ENCODE peak calls at places on chromosomes 3 and 15, in four cellular contexts. N is aorta, U is upper lobe of right lung, R is mesendoderm. O is an unnamed sample.

GRCh38 chr3:151308089-151308488 is 8.5 kb downstream of the GPR87 start:
- DNase-seq in N (no peak), R (no peak), U (no peak), O (no peak)

GRCh38 chr3:184800349-184800748 is 11.6 kb upstream of the VPS8 start:
- DNase-seq in R (no peak), N (no peak), U (no peak), O (no peak)

GRCh38 chr3:172142074-172143059 is 103.0 kb downstream of the FNDC3B start:
- DNase-seq in U (no peak), N (no peak), R (peak; percentile 72), O (no peak)

GRCh38 chr3:123301331-123302184 is 99.8 kb downstream of the SEC22A start:
- DNase-seq in N (peak; percentile 55), R (no peak), U (peak; percentile 56), O (no peak)

GRCh38 chr3:14640157-14640562 is 11.4 kb upstream of the CCDC174 start:
- DNase-seq in U (no peak), N (no peak), R (no peak), O (no peak)

GRCh38 chr15:100349696-100350433 is 8.1 kb upstream of the ADAMTS17 start:
- DNase-seq in U (peak; percentile 96), R (peak; percentile 94), N (peak; percentile 98), O (peak; percentile 97)

GRCh38 chr3:160225181-160226025 is at the start of gene C3orf80:
- DNase-seq in R (peak; percentile 85), U (peak; percentile 84), N (peak; percentile 83), O (peak; percentile 53)

GRCh38 chr3:123499316-123499715 is 50.4 kb upstream of the ADCY5 start:
- DNase-seq in U (no peak), N (no peak), R (no peak), O (no peak)

GRCh38 chr3:94303897-94304296 is 241.0 kb downstream of the NSUN3 start:
- DNase-seq in N (peak; percentile 78), R (peak; percentile 28), U (no peak), O (no peak)

GRCh38 chr15:42046597-42046996 is 25.8 kb upstream of the PLA2G4E start:
- DNase-seq in R (no peak), U (no peak), N (no peak), O (no peak)

GRCh38 chr3:194257030-194257657 is 94.0 kb downstream of the CPN2 start:
- DNase-seq in R (no peak), N (no peak), U (peak; percentile 16), O (no peak)

GRCh38 chr3:178159691-178160090 is 376.5 kb upstream of the KCNMB2 start:
- DNase-seq in R (peak; percentile 76), U (no peak), N (no peak), O (no peak)

GRCh38 chr3:14488286-14489036 is 51.7 kb downstream of the GRIP2 start:
- DNase-seq in N (peak; percentile 22), U (peak; percentile 47), R (no peak), O (no peak)

GRCh38 chr3:182981038-182981380 is 671 bp upstream of the DCUN1D1 start:
- DNase-seq in U (no peak), R (no peak), N (no peak), O (peak; percentile 21)

GRCh38 chr15:39946862-39947261 is 12.9 kb downstream of the EIF2AK4 start:
- DNase-seq in R (no peak), N (no peak), U (no peak), O (no peak)

GRCh38 chr3:166444336-166444735 is 607.1 kb upstream of the BCHE start:
- DNase-seq in N (no peak), R (no peak), U (no peak), O (no peak)

GRCh38 chr3:58539636-58540035 is 2.6 kb upstream of the ACOX2 start:
- DNase-seq in R (no peak), N (no peak), U (no peak), O (no peak)

GRCh38 chr3:135853981-135854380 is 111.5 kb upstream of the PPP2R3A start:
- DNase-seq in R (no peak), U (no peak), N (no peak), O (no peak)

GRCh38 chr3:158381274-158381868 is 189.6 kb upstream of the MLF1 start:
- DNase-seq in R (no peak), U (no peak), N (no peak), O (no peak)

GRCh38 chr15:84840741-84841429 is 23.7 kb downstream of the ALPK3 start:
- DNase-seq in N (peak; percentile 91), U (peak; percentile 91), R (no peak), O (peak; percentile 74)

GRCh38 chr3:23002846-23003800 is 200.0 kb upstream of the UBE2E2 start:
- DNase-seq in U (no peak), N (no peak), R (no peak), O (no peak)

GRCh38 chr3:148062590-148062989 is 635.1 kb upstream of the AGTR1 start:
- DNase-seq in U (no peak), R (no peak), N (no peak), O (no peak)

GRCh38 chr3:61530355-61530754 is 31.0 kb upstream of the PTPRG start:
- DNase-seq in U (no peak), N (no peak), R (peak; percentile 81), O (no peak)

GRCh38 chr15:60917469-60918130 is 311.5 kb downstream of the RORA start:
- DNase-seq in R (no peak), U (no peak), N (no peak), O (peak; percentile 80)

GRCh38 chr15:59437777-59438574 is at the start of gene FAM81A:
- DNase-seq in R (peak; percentile 62), N (peak; percentile 95), U (peak; percentile 86), O (peak; percentile 88)

GRCh38 chr3:122343654-122344053 is 18.6 kb downstream of the CSTA start:
- DNase-seq in R (no peak), N (no peak), U (no peak), O (no peak)

DNA sequence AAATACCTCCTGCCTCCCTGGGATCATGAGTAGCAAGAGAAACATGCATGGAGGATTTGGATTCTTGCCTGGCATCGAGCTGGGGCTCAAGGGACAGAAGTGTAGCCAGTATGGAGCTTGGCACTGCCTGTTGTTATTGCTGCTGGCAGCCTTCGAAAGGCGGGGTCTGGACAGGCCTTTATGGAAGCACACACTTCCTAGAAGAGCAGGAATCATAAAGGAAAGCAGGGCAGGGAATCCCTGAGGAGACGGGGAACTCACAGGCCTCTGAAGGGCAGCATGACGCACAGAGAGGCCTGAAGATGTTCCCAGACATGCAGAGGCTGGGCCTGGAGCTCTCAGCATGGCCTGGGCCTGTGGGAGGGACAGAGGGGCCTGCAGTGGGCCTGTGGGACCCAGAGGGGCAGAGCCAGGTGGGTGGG is 18.6 kb upstream of the SLC41A3 start:
- DNase-seq in U (no peak), N (peak; percentile 93), R (no peak), O (no peak)
- H3K27ac ChIP-seq in U (no peak overlapping the region), N (peak overlapping the region; percentile 68), R (no peak overlapping the region), O (no peak overlapping the region)

GRCh38 chr15:44715142-44715796 is 4.0 kb downstream of the B2M start:
- DNase-seq in N (no peak), R (no peak), U (no peak), O (no peak)

GRCh38 chr15:44718927-44719292 is 7.6 kb downstream of the B2M start:
- DNase-seq in R (no peak), N (no peak), U (no peak), O (no peak)

GRCh38 chr15:44715797-44716334 is 4.5 kb downstream of the B2M start:
- DNase-seq in U (no peak), N (no peak), R (no peak), O (no peak)

GRCh38 chr15:44718180-44718926 is 7.0 kb downstream of the B2M start:
- DNase-seq in U (no peak), R (no peak), N (no peak), O (no peak)

DNA sequence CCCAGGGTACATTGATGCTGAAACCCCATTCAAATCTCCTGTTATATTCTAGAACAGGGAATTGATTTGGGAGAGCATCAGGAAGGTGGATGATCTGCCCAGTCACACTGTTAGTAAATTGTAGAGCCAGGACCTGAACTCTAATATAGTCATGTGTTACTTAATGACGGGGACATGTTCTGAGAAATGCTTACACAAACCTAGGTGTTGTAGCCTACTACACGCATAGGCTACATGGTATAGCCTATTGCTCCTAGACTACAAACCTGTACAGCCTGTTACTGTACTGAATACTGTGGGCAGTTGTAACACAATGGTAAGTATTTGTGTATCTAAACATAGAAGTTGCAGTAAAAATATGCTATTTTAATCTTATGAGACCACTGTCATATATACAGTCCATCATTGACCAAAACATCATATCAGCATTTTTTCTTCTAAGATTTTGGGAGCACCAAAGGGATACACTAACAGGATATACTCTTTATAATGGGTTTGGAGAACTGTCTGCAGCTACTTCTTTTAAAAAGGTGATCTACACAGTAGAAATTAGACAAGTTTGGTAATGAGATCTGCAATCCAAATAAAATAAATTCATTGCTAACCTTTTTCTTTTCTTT is 5.8 kb downstream of the B2M start:
- DNase-seq in U (no peak), N (no peak), R (no peak), O (no peak)
- H3K36me3 ChIP-seq in U (peaks cover 66% of the 10 kb centered on the region), N (peaks cover 9% of the 10 kb centered on the region), R (peaks cover 3% of the 10 kb centered on the region), O (no peaks in the 10 kb centered on the region)

DNA sequence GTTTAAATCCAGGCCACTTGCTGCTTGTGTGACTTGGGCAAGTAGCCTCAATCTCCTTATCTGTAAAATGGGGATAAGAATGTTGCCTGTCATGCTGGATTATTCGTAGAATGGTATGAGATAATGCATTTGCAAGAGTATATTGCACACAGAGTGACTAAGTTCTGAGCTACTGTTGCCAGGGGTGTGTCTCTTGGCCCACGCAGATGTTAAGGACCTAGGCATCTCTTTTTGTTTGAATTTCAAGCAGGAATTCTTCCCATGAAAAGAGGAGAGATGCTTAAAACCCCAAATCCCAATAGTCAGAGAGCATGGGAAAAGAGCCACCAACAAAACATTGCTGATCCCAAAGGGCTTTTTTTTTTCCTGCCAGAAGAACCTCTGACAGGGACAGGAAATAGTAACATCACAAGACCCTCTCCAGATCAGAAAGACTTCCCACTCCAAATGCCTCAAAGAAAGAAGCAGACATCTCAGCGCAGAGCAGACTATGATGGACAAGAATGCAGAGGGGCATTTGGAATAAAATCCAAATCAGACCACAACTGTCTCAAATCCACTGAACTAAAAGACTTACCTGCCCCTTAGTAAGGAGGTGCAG is 90.5 kb downstream of the MRPL46 start:
- DNase-seq in N (no peak), R (no peak), U (no peak), O (no peak)
- H3K27ac ChIP-seq in N (no peak overlapping the region), R (no peak overlapping the region), U (no peak overlapping the region), O (no peak overlapping the region)

DNA sequence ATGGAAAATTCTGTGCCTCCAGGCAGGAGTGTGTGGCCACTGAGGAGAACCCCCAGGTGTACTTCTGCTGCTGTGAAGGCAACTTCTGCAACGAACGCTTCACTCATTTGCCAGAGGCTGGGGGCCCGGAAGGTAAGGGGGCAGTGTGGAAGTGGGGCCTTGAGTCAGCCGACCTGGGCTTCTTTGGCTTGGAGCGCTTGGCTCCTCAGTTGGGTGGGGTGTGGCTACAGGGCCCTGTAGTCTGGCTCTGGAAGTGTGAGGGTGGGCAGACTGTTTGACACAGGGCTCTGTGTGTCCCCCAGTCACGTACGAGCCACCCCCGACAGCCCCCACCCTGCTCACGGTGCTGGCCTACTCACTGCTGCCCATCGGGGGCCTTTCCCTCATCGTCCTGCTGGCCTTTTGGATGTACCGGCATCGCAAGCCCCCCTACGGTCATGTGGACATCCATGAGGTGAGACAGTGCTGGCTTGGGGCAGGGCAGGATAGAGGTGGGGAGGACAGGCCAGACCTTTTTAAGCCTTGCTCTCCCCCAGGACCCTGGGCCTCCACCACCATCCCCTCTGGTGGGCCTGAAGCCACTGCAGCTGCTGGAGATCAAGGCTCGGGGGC is 18.2 kb upstream of the EXOG start:
- DNase-seq in N (no peak), U (no peak), R (no peak), O (no peak)
- H3K36me3 ChIP-seq in N (peaks cover 2% of the 10 kb centered on the region), U (peaks cover 40% of the 10 kb centered on the region), R (peaks cover 9% of the 10 kb centered on the region), O (no peaks in the 10 kb centered on the region)

O was measured in uterus.